ENCODE peak calls at places on chromosomes 5 and 9, in five cellular contexts. One of them, this sample, is unnamed.

GRCh38 chr9:98455256-98455956 is 200.0 kb upstream of the TBC1D2 start:
- DNase-seq in psoas muscle: no peak
- DNase-seq in cardiac muscle cell: no peak
- DNase-seq in nephron progenitor cell: no peak
- DNase-seq in AG10803: no peak
- DNase-seq in this sample: no peak

GRCh38 chr5:139760066-139761056 is 35.2 kb upstream of the PSD2 start:
- DNase-seq in cardiac muscle cell: no peak
- DNase-seq in psoas muscle: no peak
- DNase-seq in nephron progenitor cell: no peak
- DNase-seq in AG10803: peak
- DNase-seq in this sample: no peak

GRCh38 chr9:96008502-96009222 is 133.2 kb downstream of the ERCC6L2 start:
- DNase-seq in psoas muscle: peak
- DNase-seq in nephron progenitor cell: no peak
- DNase-seq in AG10803: no peak
- DNase-seq in cardiac muscle cell: no peak
- DNase-seq in this sample: peak

GRCh38 chr5:36666304-36666703 is 59.9 kb downstream of the SLC1A3 start:
- DNase-seq in psoas muscle: no peak
- DNase-seq in nephron progenitor cell: no peak
- DNase-seq in AG10803: no peak
- DNase-seq in cardiac muscle cell: no peak
- DNase-seq in this sample: no peak

GRCh38 chr5:97489010-97489840 is 306.2 kb upstream of the RIOK2 start:
- DNase-seq in nephron progenitor cell: no peak
- DNase-seq in cardiac muscle cell: no peak
- DNase-seq in AG10803: no peak
- DNase-seq in psoas muscle: no peak
- DNase-seq in this sample: no peak

GRCh38 chr9:126676102-126676684 is 62.5 kb downstream of the LMX1B start:
- DNase-seq in cardiac muscle cell: no peak
- DNase-seq in AG10803: no peak
- DNase-seq in nephron progenitor cell: no peak
- DNase-seq in psoas muscle: no peak
- DNase-seq in this sample: no peak

GRCh38 chr9:100600511-100601079 is 22.7 kb downstream of the CAVIN4 start:
- DNase-seq in cardiac muscle cell: no peak
- DNase-seq in nephron progenitor cell: no peak
- DNase-seq in psoas muscle: no peak
- DNase-seq in AG10803: no peak
- DNase-seq in this sample: no peak

GRCh38 chr5:108125771-108126511 is 256.0 kb downstream of the FBXL17 start:
- DNase-seq in nephron progenitor cell: no peak
- DNase-seq in cardiac muscle cell: no peak
- DNase-seq in AG10803: no peak
- DNase-seq in psoas muscle: no peak
- DNase-seq in this sample: no peak

GRCh38 chr9:92952861-92953620 is 5.7 kb downstream of the FGD3 start:
- DNase-seq in nephron progenitor cell: no peak
- DNase-seq in AG10803: no peak
- DNase-seq in cardiac muscle cell: peak
- DNase-seq in psoas muscle: no peak
- DNase-seq in this sample: no peak

GRCh38 chr9:33151007-33151557 is 16.1 kb downstream of the B4GALT1 start:
- DNase-seq in psoas muscle: no peak
- DNase-seq in nephron progenitor cell: no peak
- DNase-seq in cardiac muscle cell: peak
- DNase-seq in AG10803: peak
- DNase-seq in this sample: no peak

GRCh38 chr5:119328753-119329602 is 26.8 kb upstream of the TNFAIP8 start:
- DNase-seq in AG10803: peak
- DNase-seq in psoas muscle: no peak
- DNase-seq in nephron progenitor cell: no peak
- DNase-seq in cardiac muscle cell: no peak
- DNase-seq in this sample: peak

GRCh38 chr5:153480401-153480800 is 10.1 kb upstream of the GRIA1 start:
- DNase-seq in nephron progenitor cell: no peak
- DNase-seq in AG10803: peak
- DNase-seq in psoas muscle: no peak
- DNase-seq in cardiac muscle cell: no peak
- DNase-seq in this sample: no peak

GRCh38 chr9:81653240-81653639 is 36.1 kb downstream of the TLE1 start:
- DNase-seq in psoas muscle: no peak
- DNase-seq in AG10803: no peak
- DNase-seq in nephron progenitor cell: no peak
- DNase-seq in cardiac muscle cell: no peak
- DNase-seq in this sample: no peak

GRCh38 chr5:120405923-120406322 is 58.2 kb upstream of the PRR16 start:
- DNase-seq in nephron progenitor cell: no peak
- DNase-seq in AG10803: peak
- DNase-seq in cardiac muscle cell: no peak
- DNase-seq in psoas muscle: no peak
- DNase-seq in this sample: no peak

GRCh38 chr9:113631093-113631765 is 167.7 kb downstream of the RGS3 start:
- DNase-seq in AG10803: peak
- DNase-seq in psoas muscle: no peak
- DNase-seq in cardiac muscle cell: no peak
- DNase-seq in nephron progenitor cell: no peak
- DNase-seq in this sample: no peak

GRCh38 chr9:137371521-137371941 is 51.4 kb downstream of the EXD3 start:
- DNase-seq in nephron progenitor cell: no peak
- DNase-seq in cardiac muscle cell: no peak
- DNase-seq in AG10803: no peak
- DNase-seq in psoas muscle: peak
- DNase-seq in this sample: no peak

GRCh38 chr9:98775831-98776441 is 20.4 kb downstream of the ANKS6 start:
- DNase-seq in cardiac muscle cell: peak
- DNase-seq in AG10803: peak
- DNase-seq in psoas muscle: no peak
- DNase-seq in nephron progenitor cell: peak
- DNase-seq in this sample: peak

DNA sequence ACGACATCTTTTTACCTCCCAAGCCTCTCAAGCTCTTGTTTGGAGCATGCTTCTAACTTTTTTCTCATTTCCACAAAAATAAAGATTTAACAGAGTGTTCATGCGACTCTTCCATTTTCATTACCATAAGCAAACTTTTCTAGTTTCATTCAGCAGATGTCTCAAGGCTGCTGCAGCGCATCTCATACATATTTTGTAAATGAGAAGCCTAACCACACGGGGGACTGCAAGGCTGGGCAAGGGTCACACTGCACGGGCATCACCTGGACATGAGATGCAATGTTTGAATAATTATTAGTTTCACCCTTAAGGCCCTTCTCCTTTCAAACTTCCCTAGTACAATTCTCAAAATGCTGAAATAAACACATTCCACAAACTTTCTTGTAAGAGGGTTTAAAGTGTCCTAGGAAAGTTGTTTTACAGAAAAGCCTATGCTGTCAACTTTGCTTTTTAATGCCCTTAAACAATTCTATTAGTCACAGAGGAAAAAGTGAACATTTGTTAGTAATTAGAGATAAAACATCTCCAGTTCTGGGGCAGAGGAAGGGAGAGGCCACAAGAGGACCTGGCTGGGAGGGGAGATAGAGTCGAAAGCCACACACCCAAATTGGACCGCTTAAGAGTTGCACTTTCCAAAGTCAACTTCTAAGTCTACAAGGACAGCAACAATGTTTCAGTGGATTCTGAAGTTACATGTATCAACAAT is 1.3 kb downstream of the DENND1A start:
- DNase-seq in cardiac muscle cell: no peak
- DNase-seq in nephron progenitor cell: no peak
- DNase-seq in AG10803: peak
- DNase-seq in psoas muscle: no peak
- DNase-seq in this sample: peak
- TF ChIP-seq CTCF in cardiac muscle cell: no peak
- TF ChIP-seq CTCF in nephron progenitor cell: no peak
- TF ChIP-seq CTCF in AG10803: peak
- TF ChIP-seq CTCF in psoas muscle: no peak
- TF ChIP-seq CTCF in this sample: no peak

DNA sequence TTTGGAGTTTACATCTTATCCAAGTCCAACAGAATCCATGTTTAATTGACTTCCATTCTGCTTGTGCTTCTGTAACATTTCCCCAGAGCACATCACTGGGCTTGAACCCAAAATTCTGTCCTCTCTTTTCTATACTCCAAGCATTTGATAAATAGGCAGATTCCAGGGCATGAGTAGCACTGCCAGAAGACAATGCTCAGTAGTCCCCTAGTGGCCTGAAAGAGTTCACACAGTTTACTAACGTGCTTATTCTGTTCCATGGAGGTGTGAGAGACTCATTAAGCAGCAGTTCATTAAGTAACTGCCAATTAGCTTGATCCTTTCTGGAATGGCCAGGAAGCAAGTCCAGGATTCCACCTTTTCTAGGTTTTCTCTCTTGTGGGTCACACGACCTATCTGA is 9.4 kb upstream of the GABRA6 start:
- DNase-seq in cardiac muscle cell: peak
- DNase-seq in psoas muscle: no peak
- DNase-seq in AG10803: no peak
- DNase-seq in nephron progenitor cell: no peak
- DNase-seq in this sample: no peak
- TF ChIP-seq CTCF in cardiac muscle cell: no peak
- TF ChIP-seq CTCF in psoas muscle: no peak
- TF ChIP-seq CTCF in AG10803: no peak
- TF ChIP-seq CTCF in nephron progenitor cell: peak
- TF ChIP-seq CTCF in this sample: no peak

GRCh38 chr9:71975833-71976232 is 64.4 kb downstream of the C9orf85 start:
- DNase-seq in psoas muscle: no peak
- DNase-seq in nephron progenitor cell: no peak
- DNase-seq in AG10803: peak
- DNase-seq in cardiac muscle cell: no peak
- DNase-seq in this sample: no peak
- TF ChIP-seq CTCF in psoas muscle: peak
- TF ChIP-seq CTCF in nephron progenitor cell: no peak
- TF ChIP-seq CTCF in AG10803: peak
- TF ChIP-seq CTCF in cardiac muscle cell: peak
- TF ChIP-seq CTCF in this sample: no peak

GRCh38 chr5:127030259-127031146 is at the start of gene MARCHF3:
- DNase-seq in cardiac muscle cell: peak
- DNase-seq in nephron progenitor cell: peak
- DNase-seq in psoas muscle: peak
- DNase-seq in AG10803: peak
- DNase-seq in this sample: peak
- TF ChIP-seq CTCF in cardiac muscle cell: peak
- TF ChIP-seq CTCF in nephron progenitor cell: no peak
- TF ChIP-seq CTCF in psoas muscle: peak
- TF ChIP-seq CTCF in AG10803: peak
- TF ChIP-seq CTCF in this sample: peak

GRCh38 chr5:140926903-140927573 is 939 bp downstream of the PCDHAC1 start:
- DNase-seq in AG10803: peak
- DNase-seq in nephron progenitor cell: peak
- DNase-seq in psoas muscle: peak
- DNase-seq in cardiac muscle cell: peak
- DNase-seq in this sample: no peak

GRCh38 chr5:140925806-140926205 is 293 bp upstream of the PCDHAC1 start:
- DNase-seq in nephron progenitor cell: no peak
- DNase-seq in psoas muscle: no peak
- DNase-seq in AG10803: no peak
- DNase-seq in cardiac muscle cell: no peak
- DNase-seq in this sample: no peak

GRCh38 chr5:140926211-140926902 is at the start of gene PCDHAC1:
- DNase-seq in nephron progenitor cell: peak
- DNase-seq in psoas muscle: peak
- DNase-seq in cardiac muscle cell: peak
- DNase-seq in AG10803: peak
- DNase-seq in this sample: peak
- TF ChIP-seq CTCF in nephron progenitor cell: peak
- TF ChIP-seq CTCF in psoas muscle: peak
- TF ChIP-seq CTCF in cardiac muscle cell: peak
- TF ChIP-seq CTCF in AG10803: peak
- TF ChIP-seq CTCF in this sample: peak